ENCODE peak calls at places on chromosome 16, in ten cellular contexts. One of them, this sample, is unnamed.
A peak's percentile ranks its signal among the peaks of the same experiment; 100 is the strongest.

GRCh38 chr16:10256855-10257641 is 74.8 kb upstream of the GRIN2A start:
- DNase-seq in H54: peak; percentile 37
- DNase-seq in activated T-cell treated with anti-CD3 and anti-CD28 coated beads for 24 hours: peak; percentile 15
- DNase-seq in posterior cingulate gyrus: peak; percentile 84
- DNase-seq in stimulated activated CD8-positive, alpha-beta memory T cell treated with anti-CD3 and anti-CD28 coated beads, Interleukin-12 subunit alpha, Interleukin-12 subunit beta, amount 100 ng/mL, for 4 hours: peak; percentile 2
- DNase-seq in SJSA1: no peak
- DNase-seq in EL: peak; percentile 35
- DNase-seq in lower leg skin: no peak
- DNase-seq in left ventricle myocardium inferior: no peak
- DNase-seq in PC-3: peak; percentile 8
- DNase-seq in this sample: peak; percentile 35

GRCh38 chr16:85504242-85504641 is 108.9 kb upstream of the GSE1 start:
- DNase-seq in H54: no peak
- DNase-seq in activated T-cell treated with anti-CD3 and anti-CD28 coated beads for 24 hours: no peak
- DNase-seq in posterior cingulate gyrus: no peak
- DNase-seq in stimulated activated CD8-positive, alpha-beta memory T cell treated with anti-CD3 and anti-CD28 coated beads, Interleukin-12 subunit alpha, Interleukin-12 subunit beta, amount 100 ng/mL, for 4 hours: no peak
- DNase-seq in SJSA1: no peak
- DNase-seq in EL: no peak
- DNase-seq in lower leg skin: no peak
- DNase-seq in left ventricle myocardium inferior: no peak
- DNase-seq in PC-3: no peak
- DNase-seq in this sample: no peak

GRCh38 chr16:54107803-54108202 is 178.8 kb downstream of the IRX3 start:
- DNase-seq in H54: no peak
- DNase-seq in activated T-cell treated with anti-CD3 and anti-CD28 coated beads for 24 hours: no peak
- DNase-seq in posterior cingulate gyrus: no peak
- DNase-seq in stimulated activated CD8-positive, alpha-beta memory T cell treated with anti-CD3 and anti-CD28 coated beads, Interleukin-12 subunit alpha, Interleukin-12 subunit beta, amount 100 ng/mL, for 4 hours: no peak
- DNase-seq in SJSA1: no peak
- DNase-seq in EL: no peak
- DNase-seq in lower leg skin: no peak
- DNase-seq in left ventricle myocardium inferior: no peak
- DNase-seq in PC-3: no peak
- DNase-seq in this sample: no peak

GRCh38 chr16:81190667-81191066 is 47.8 kb upstream of the BCO1 start:
- DNase-seq in H54: no peak
- DNase-seq in activated T-cell treated with anti-CD3 and anti-CD28 coated beads for 24 hours: no peak
- DNase-seq in posterior cingulate gyrus: no peak
- DNase-seq in stimulated activated CD8-positive, alpha-beta memory T cell treated with anti-CD3 and anti-CD28 coated beads, Interleukin-12 subunit alpha, Interleukin-12 subunit beta, amount 100 ng/mL, for 4 hours: no peak
- DNase-seq in SJSA1: no peak
- DNase-seq in EL: peak; percentile 70
- DNase-seq in lower leg skin: no peak
- DNase-seq in left ventricle myocardium inferior: no peak
- DNase-seq in PC-3: peak; percentile 54
- DNase-seq in this sample: peak; percentile 58

GRCh38 chr16:74605746-74606520 is 981 bp downstream of the GLG1 start:
- DNase-seq in H54: no peak
- DNase-seq in activated T-cell treated with anti-CD3 and anti-CD28 coated beads for 24 hours: no peak
- DNase-seq in posterior cingulate gyrus: no peak
- DNase-seq in stimulated activated CD8-positive, alpha-beta memory T cell treated with anti-CD3 and anti-CD28 coated beads, Interleukin-12 subunit alpha, Interleukin-12 subunit beta, amount 100 ng/mL, for 4 hours: no peak
- DNase-seq in SJSA1: no peak
- DNase-seq in EL: no peak
- DNase-seq in lower leg skin: no peak
- DNase-seq in left ventricle myocardium inferior: no peak
- DNase-seq in PC-3: no peak
- DNase-seq in this sample: no peak

GRCh38 chr16:78140818-78141466 is 41.5 kb downstream of the WWOX start:
- DNase-seq in H54: no peak
- DNase-seq in activated T-cell treated with anti-CD3 and anti-CD28 coated beads for 24 hours: no peak
- DNase-seq in posterior cingulate gyrus: no peak
- DNase-seq in stimulated activated CD8-positive, alpha-beta memory T cell treated with anti-CD3 and anti-CD28 coated beads, Interleukin-12 subunit alpha, Interleukin-12 subunit beta, amount 100 ng/mL, for 4 hours: no peak
- DNase-seq in SJSA1: no peak
- DNase-seq in EL: no peak
- DNase-seq in lower leg skin: no peak
- DNase-seq in left ventricle myocardium inferior: no peak
- DNase-seq in PC-3: no peak
- DNase-seq in this sample: no peak

GRCh38 chr16:68676113-68676860 is 31.2 kb downstream of the CDH3 start:
- DNase-seq in H54: no peak
- DNase-seq in activated T-cell treated with anti-CD3 and anti-CD28 coated beads for 24 hours: no peak
- DNase-seq in posterior cingulate gyrus: no peak
- DNase-seq in stimulated activated CD8-positive, alpha-beta memory T cell treated with anti-CD3 and anti-CD28 coated beads, Interleukin-12 subunit alpha, Interleukin-12 subunit beta, amount 100 ng/mL, for 4 hours: no peak
- DNase-seq in SJSA1: no peak
- DNase-seq in EL: no peak
- DNase-seq in lower leg skin: no peak
- DNase-seq in left ventricle myocardium inferior: no peak
- DNase-seq in PC-3: peak; percentile 66
- DNase-seq in this sample: peak; percentile 57

GRCh38 chr16:67504190-67505021 is 21.1 kb upstream of the AGRP start:
- DNase-seq in H54: no peak
- DNase-seq in activated T-cell treated with anti-CD3 and anti-CD28 coated beads for 24 hours: no peak
- DNase-seq in posterior cingulate gyrus: no peak
- DNase-seq in stimulated activated CD8-positive, alpha-beta memory T cell treated with anti-CD3 and anti-CD28 coated beads, Interleukin-12 subunit alpha, Interleukin-12 subunit beta, amount 100 ng/mL, for 4 hours: peak; percentile 9
- DNase-seq in SJSA1: no peak
- DNase-seq in EL: no peak
- DNase-seq in lower leg skin: peak; percentile 83
- DNase-seq in left ventricle myocardium inferior: peak; percentile 54
- DNase-seq in PC-3: peak; percentile 35
- DNase-seq in this sample: no peak

GRCh38 chr16:47371615-47372014 is 89.2 kb downstream of the ITFG1 start:
- DNase-seq in H54: no peak
- DNase-seq in activated T-cell treated with anti-CD3 and anti-CD28 coated beads for 24 hours: no peak
- DNase-seq in posterior cingulate gyrus: no peak
- DNase-seq in stimulated activated CD8-positive, alpha-beta memory T cell treated with anti-CD3 and anti-CD28 coated beads, Interleukin-12 subunit alpha, Interleukin-12 subunit beta, amount 100 ng/mL, for 4 hours: no peak
- DNase-seq in SJSA1: no peak
- DNase-seq in EL: no peak
- DNase-seq in lower leg skin: no peak
- DNase-seq in left ventricle myocardium inferior: no peak
- DNase-seq in PC-3: no peak
- DNase-seq in this sample: no peak

GRCh38 chr16:9050102-9050830 is 41.2 kb upstream of the HAPSTR1 start:
- DNase-seq in H54: no peak
- DNase-seq in activated T-cell treated with anti-CD3 and anti-CD28 coated beads for 24 hours: no peak
- DNase-seq in posterior cingulate gyrus: no peak
- DNase-seq in stimulated activated CD8-positive, alpha-beta memory T cell treated with anti-CD3 and anti-CD28 coated beads, Interleukin-12 subunit alpha, Interleukin-12 subunit beta, amount 100 ng/mL, for 4 hours: no peak
- DNase-seq in SJSA1: no peak
- DNase-seq in EL: no peak
- DNase-seq in lower leg skin: no peak
- DNase-seq in left ventricle myocardium inferior: no peak
- DNase-seq in PC-3: peak; percentile 14
- DNase-seq in this sample: no peak

GRCh38 chr16:57009641-57010170 is 20.3 kb downstream of the NLRC5 start:
- DNase-seq in H54: no peak
- DNase-seq in activated T-cell treated with anti-CD3 and anti-CD28 coated beads for 24 hours: no peak
- DNase-seq in posterior cingulate gyrus: no peak
- DNase-seq in stimulated activated CD8-positive, alpha-beta memory T cell treated with anti-CD3 and anti-CD28 coated beads, Interleukin-12 subunit alpha, Interleukin-12 subunit beta, amount 100 ng/mL, for 4 hours: no peak
- DNase-seq in SJSA1: no peak
- DNase-seq in EL: no peak
- DNase-seq in lower leg skin: no peak
- DNase-seq in left ventricle myocardium inferior: no peak
- DNase-seq in PC-3: no peak
- DNase-seq in this sample: no peak

GRCh38 chr16:55294129-55294528 is 29.9 kb upstream of the IRX6 start:
- DNase-seq in H54: no peak
- DNase-seq in activated T-cell treated with anti-CD3 and anti-CD28 coated beads for 24 hours: no peak
- DNase-seq in posterior cingulate gyrus: no peak
- DNase-seq in stimulated activated CD8-positive, alpha-beta memory T cell treated with anti-CD3 and anti-CD28 coated beads, Interleukin-12 subunit alpha, Interleukin-12 subunit beta, amount 100 ng/mL, for 4 hours: no peak
- DNase-seq in SJSA1: no peak
- DNase-seq in EL: no peak
- DNase-seq in lower leg skin: no peak
- DNase-seq in left ventricle myocardium inferior: no peak
- DNase-seq in PC-3: peak; percentile 1
- DNase-seq in this sample: peak; percentile 4

This sample was measured in M059J.